ENCODE peak calls at places on chromosomes 1 and 21, in eight cellular contexts. I, F, P, Q, B, R, A and H are unnamed samples.

GRCh38 chr1:174116042-174116441 is 43.3 kb upstream of the RABGAP1L start:
- DNase-seq in I (no peak), F (no peak), P (peak; percentile 49), Q (no peak), B (no peak), R (peak; percentile 81), A (no peak), H (no peak)

GRCh38 chr1:94281361-94282142 is 44.2 kb upstream of the ARHGAP29 start:
- DNase-seq in I (no peak), F (no peak), P (peak; percentile 46), Q (no peak), B (no peak), R (no peak), A (no peak), H (no peak)

GRCh38 chr1:203069028-203069804 is 16.6 kb downstream of the MYOG start:
- DNase-seq in I (no peak), F (no peak), P (peak; percentile 28), Q (peak; percentile 67), B (no peak), R (no peak), A (no peak), H (no peak)

GRCh38 chr1:87902830-87903614 is 574.3 kb downstream of the LMO4 start:
- DNase-seq in I (no peak), F (no peak), P (peak; percentile 74), Q (no peak), B (no peak), R (no peak), A (peak; percentile 42), H (no peak)

GRCh38 chr1:6249732-6250689 is 6.0 kb downstream of the HES3 start:
- DNase-seq in I (no peak), F (no peak), P (no peak), Q (peak; percentile 49), B (no peak), R (no peak), A (no peak), H (no peak)

GRCh38 chr1:217943361-217943760 is 312.2 kb downstream of the SPATA17 start:
- DNase-seq in I (no peak), F (no peak), P (no peak), Q (no peak), B (no peak), R (no peak), A (no peak), H (no peak)

GRCh38 chr1:234276389-234276788 is 96.9 kb upstream of the COA6 start:
- DNase-seq in I (no peak), F (no peak), P (no peak), Q (no peak), B (no peak), R (no peak), A (no peak), H (no peak)

GRCh38 chr1:159996653-159997052 is 35.1 kb downstream of the PIGM start:
- DNase-seq in I (no peak), F (no peak), P (peak; percentile 83), Q (no peak), B (no peak), R (peak; percentile 84), A (no peak), H (no peak)

GRCh38 chr1:231171623-231172197 is 9.9 kb downstream of the TRIM67 start:
- DNase-seq in I (no peak), F (no peak), P (no peak), Q (no peak), B (no peak), R (peak; percentile 95), A (no peak), H (no peak)

GRCh38 chr1:203663294-203663693 is 36.7 kb downstream of the ATP2B4 start:
- DNase-seq in I (no peak), F (no peak), P (peak; percentile 76), Q (no peak), B (no peak), R (peak; percentile 98), A (no peak), H (no peak)

GRCh38 chr1:53942149-53942957 is 3.1 kb downstream of the IFT25 start:
- DNase-seq in I (no peak), F (no peak), P (no peak), Q (no peak), B (no peak), R (peak; percentile 85), A (no peak), H (no peak)

GRCh38 chr1:47664356-47664755 is 226.5 kb downstream of the FOXD2 start:
- DNase-seq in I (no peak), F (no peak), P (no peak), Q (no peak), B (no peak), R (no peak), A (peak; percentile 9), H (no peak)

GRCh38 chr1:25099343-25099951 is 132.9 kb downstream of the SYF2 start:
- DNase-seq in I (no peak), F (no peak), P (no peak), Q (peak; percentile 60), B (no peak), R (no peak), A (peak; percentile 21), H (no peak)
- TF ChIP-seq CTCF in I (no peak), F (no peak), P (no peak), Q (no peak), B (no peak), R (no peak), A (no peak), H (no peak)

GRCh38 chr21:44972301-44972814 is 32.5 kb downstream of the SLX9 start:
- DNase-seq in I (no peak), F (no peak), P (no peak), Q (no peak), B (no peak), R (no peak), A (no peak), H (no peak)
- TF ChIP-seq CTCF in I (no peak), F (no peak), P (no peak), Q (no peak), B (no peak), R (no peak), A (no peak), H (no peak)

GRCh38 chr21:29315155-29315749 is 16.5 kb downstream of the BACH1 start:
- DNase-seq in I (no peak), F (no peak), P (no peak), Q (no peak), B (no peak), R (no peak), A (no peak), H (no peak)
- TF ChIP-seq CTCF in I (no peak), F (no peak), P (no peak), Q (no peak), B (no peak), R (no peak), A (no peak), H (no peak)

GRCh38 chr1:92931691-92932090 is 29.6 kb downstream of the DIPK1A start:
- DNase-seq in I (no peak), F (no peak), P (no peak), Q (no peak), B (no peak), R (no peak), A (no peak), H (no peak)

GRCh38 chr1:92924501-92924900 is 36.8 kb downstream of the DIPK1A start:
- DNase-seq in I (no peak), F (no peak), P (no peak), Q (no peak), B (no peak), R (no peak), A (no peak), H (no peak)

GRCh38 chr1:92929461-92929860 is 31.8 kb downstream of the DIPK1A start:
- DNase-seq in I (no peak), F (no peak), P (no peak), Q (no peak), B (no peak), R (peak; percentile 18), A (no peak), H (no peak)

GRCh38 chr1:92926873-92927272 is 34.4 kb downstream of the DIPK1A start:
- DNase-seq in I (no peak), F (no peak), P (no peak), Q (no peak), B (no peak), R (no peak), A (no peak), H (no peak)

GRCh38 chr1:92927870-92928269 is 33.4 kb downstream of the DIPK1A start:
- DNase-seq in I (no peak), F (no peak), P (no peak), Q (no peak), B (no peak), R (no peak), A (no peak), H (no peak)
- TF ChIP-seq CTCF in I (no peak), F (no peak), P (no peak), Q (no peak), B (no peak), R (no peak), A (no peak), H (no peak)

GRCh38 chr1:241423541-241424479 is 66.8 kb upstream of the RGS7 start:
- DNase-seq in I (peak; percentile 15), F (peak; percentile 41), P (peak; percentile 3), Q (no peak), B (no peak), R (peak; percentile 20), A (no peak), H (no peak)
- TF ChIP-seq CTCF in I (no peak), F (no peak), P (no peak), Q (no peak), B (no peak), R (peak; percentile 23), A (no peak), H (no peak)